ENCODE peak calls at places on chromosome 18, in four cellular contexts. V, S, H and U are unnamed samples.

GRCh38 chr18:41370740-41371623 is 584.1 kb upstream of the PIK3C3 start:
- DNase-seq in V (no peak), S (no peak), H (no peak), U (no peak)

GRCh38 chr18:52903858-52904257 is 563.9 kb downstream of the DCC start:
- DNase-seq in V (peak), S (no peak), H (no peak), U (peak)

GRCh38 chr18:61755553-61755952 is 137.3 kb downstream of the RNF152 start:
- DNase-seq in V (no peak), S (peak), H (no peak), U (no peak)

GRCh38 chr18:23487738-23488625 is 15.3 kb upstream of the RMC1 start:
- DNase-seq in V (no peak), S (peak), H (no peak), U (peak)

GRCh38 chr18:56196495-56197225 is 441.7 kb downstream of the TXNL1 start:
- DNase-seq in V (no peak), S (peak), H (no peak), U (no peak)

GRCh38 chr18:59810183-59810582 is 89.6 kb upstream of the PMAIP1 start:
- DNase-seq in V (no peak), S (peak), H (no peak), U (no peak)

GRCh38 chr18:48875942-48876511 is 74.7 kb downstream of the SMAD7 start:
- DNase-seq in V (no peak), S (no peak), H (no peak), U (peak)

GRCh38 chr18:10660485-10660884 is 134.7 kb downstream of the NAPG start:
- DNase-seq in V (no peak), S (peak), H (no peak), U (no peak)

GRCh38 chr18:79540914-79541301 is 138.7 kb upstream of the CTDP1 start:
- DNase-seq in V (no peak), S (no peak), H (peak), U (no peak)

GRCh38 chr18:6107794-6108193 is 212.5 kb upstream of the TMEM200C start:
- DNase-seq in V (no peak), S (no peak), H (no peak), U (no peak)

GRCh38 chr18:49651033-49651432 is 89.2 kb downstream of the LIPG start:
- DNase-seq in V (no peak), S (no peak), H (no peak), U (no peak)

GRCh38 chr18:65751145-65752085 is 603 bp downstream of the CDH7 start:
- DNase-seq in V (no peak), S (no peak), H (no peak), U (peak)

GRCh38 chr18:13014818-13015217 is 23.7 kb downstream of the CEP192 start:
- DNase-seq in V (no peak), S (no peak), H (no peak), U (no peak)

GRCh38 chr18:13018379-13018778 is 27.2 kb downstream of the CEP192 start:
- DNase-seq in V (no peak), S (no peak), H (no peak), U (no peak)

GRCh38 chr18:13022644-13023043 is 31.5 kb downstream of the CEP192 start:
- DNase-seq in V (no peak), S (no peak), H (no peak), U (no peak)

GRCh38 chr18:13017247-13017875 is 26.2 kb downstream of the CEP192 start:
- DNase-seq in V (no peak), S (no peak), H (no peak), U (no peak)

GRCh38 chr18:13019301-13019700 is 28.1 kb downstream of the CEP192 start:
- DNase-seq in V (no peak), S (peak), H (no peak), U (no peak)
- H3K27ac ChIP-seq in V (no peak), S (no peak), H (no peak), U (no peak)

DNA sequence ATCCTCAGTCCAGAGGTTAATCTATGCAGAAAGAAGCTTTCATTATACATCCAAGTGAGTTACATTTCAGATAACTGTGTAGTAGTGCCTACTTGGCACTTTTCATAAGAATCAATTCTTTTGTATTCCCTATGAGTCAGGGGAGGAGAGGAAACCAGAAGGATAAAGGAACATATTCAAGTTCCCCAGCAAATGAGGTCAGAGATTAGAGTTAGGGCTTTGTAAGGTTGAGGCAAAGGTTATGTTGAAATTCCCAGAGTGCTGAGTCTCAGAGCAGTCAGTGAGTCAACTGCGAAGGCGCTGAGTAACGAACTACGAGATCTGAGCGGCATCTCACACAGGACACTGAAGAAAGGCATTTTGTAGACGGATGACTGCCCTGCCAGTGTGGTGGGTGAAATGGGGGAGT is 25.1 kb upstream of the ME2 start:
- DNase-seq in V (no peak), S (peak), H (no peak), U (no peak)
- H3K27ac ChIP-seq in V (no peak), S (no peak), H (no peak), U (no peak)

DNA sequence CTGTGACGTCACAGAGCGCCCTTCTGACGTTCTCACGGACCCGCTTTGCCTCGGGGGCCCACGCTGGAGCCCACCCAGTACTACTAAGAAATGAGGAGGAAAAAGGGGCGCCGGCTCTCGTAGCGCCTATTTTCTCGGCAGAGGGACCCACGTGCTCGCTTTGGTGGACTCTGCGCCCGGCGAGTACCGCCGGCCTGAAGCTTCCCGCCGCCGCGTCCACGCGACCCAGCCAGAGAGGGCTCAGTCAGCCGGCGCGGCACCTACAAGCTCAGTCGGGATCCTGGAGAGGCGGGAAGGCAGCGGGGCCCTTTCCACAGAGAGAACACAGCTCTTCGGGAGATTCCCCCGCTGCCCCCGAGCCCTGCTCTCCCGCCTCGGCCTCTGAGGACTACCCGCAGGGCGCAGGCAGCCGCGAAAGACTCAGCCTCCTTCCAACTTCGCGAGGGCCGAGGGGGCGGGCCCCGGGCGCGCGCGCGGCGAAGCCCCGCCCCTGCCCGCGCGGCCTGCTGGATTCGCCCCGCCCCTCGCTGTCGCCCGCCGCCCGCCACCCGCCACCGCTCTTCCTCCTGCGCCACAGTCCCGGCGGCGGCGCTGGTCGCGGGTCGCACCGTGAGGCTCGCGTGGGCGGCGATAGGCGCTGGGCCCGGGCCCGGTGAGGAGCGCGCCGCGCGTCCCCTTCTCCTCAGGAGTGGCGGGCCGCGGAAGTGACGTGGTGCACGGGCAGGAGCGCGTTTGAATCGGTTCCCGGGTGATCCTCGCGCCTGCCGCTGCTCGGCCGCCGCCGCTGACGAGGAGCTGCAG is at the start of gene SMCHD1:
- DNase-seq in V (peak), S (peak), H (peak), U (peak)
- H3K27ac ChIP-seq in V (peak), S (peak), H (peak), U (no peak)

DNA sequence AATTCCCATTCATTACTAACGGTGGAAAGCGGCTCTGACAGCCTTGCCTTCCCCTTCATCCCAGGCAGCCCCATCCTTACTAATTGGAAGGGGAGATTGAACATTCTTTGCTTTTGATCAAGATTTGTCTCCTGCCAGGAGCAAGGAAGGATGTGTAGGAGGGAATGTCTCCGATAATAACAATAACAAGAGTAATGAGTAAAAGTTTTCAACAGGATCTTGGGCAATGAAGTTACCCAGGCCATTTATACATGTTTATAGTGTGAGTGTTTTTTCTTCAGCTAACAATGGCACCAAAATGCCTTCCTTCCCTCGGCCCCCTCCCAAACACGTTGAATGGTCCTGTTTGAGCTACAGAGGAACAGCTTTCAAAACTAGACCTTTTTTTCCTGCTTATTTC is 83.8 kb downstream of the GATA6 start:
- DNase-seq in V (no peak), S (no peak), H (no peak), U (no peak)
- H3K27ac ChIP-seq in V (no peak), S (no peak), H (no peak), U (no peak)